ENCODE peak calls at places on chromosomes 6 and 20, in nine cellular contexts. T is heart right ventricle, H is head of caudate nucleus, R is mesothelial cell of epicardium, W is ecto neural progenitor cell, Z is sciatic nerve, C is HTR-8/SVneo, F is iPS DF 19.7, D is H9. J is an unnamed sample.
A peak's percentile ranks its signal among the peaks of the same experiment; 100 is the strongest.

GRCh38 chr20:40683221-40683893 is 5.7 kb downstream of the MAFB start:
- DNase-seq in T (no peak), H (no peak), R (peak; percentile 59), W (peak; percentile 66), Z (no peak), C (no peak), F (no peak), D (peak; percentile 47), J (no peak)

GRCh38 chr6:4812068-4812467 is 35.9 kb downstream of the CDYL start:
- DNase-seq in T (no peak), H (no peak), R (no peak), W (no peak), Z (no peak), C (no peak), F (no peak), D (no peak), J (no peak)

GRCh38 chr20:40686434-40686882 is 2.6 kb downstream of the MAFB start:
- DNase-seq in T (no peak), H (no peak), R (no peak), W (no peak), Z (no peak), C (no peak), F (no peak), D (no peak), J (peak; percentile 54)

GRCh38 chr6:87336367-87336766 is 7.3 kb upstream of the GJB7 start:
- DNase-seq in T (no peak), H (no peak), R (no peak), W (no peak), Z (no peak), C (no peak), F (no peak), D (no peak), J (no peak)

GRCh38 chr6:150723857-150724256 is 124.2 kb downstream of the PLEKHG1 start:
- DNase-seq in T (no peak), H (no peak), R (no peak), W (no peak), Z (no peak), C (no peak), F (no peak), D (no peak), J (no peak)

GRCh38 chr6:154302111-154302752 is 54.4 kb downstream of the IPCEF1 start:
- DNase-seq in T (no peak), H (no peak), R (no peak), W (no peak), Z (no peak), C (no peak), F (no peak), D (no peak), J (no peak)

GRCh38 chr6:44263357-44264100 is 1.8 kb downstream of the NFKBIE start:
- DNase-seq in T (no peak), H (no peak), R (no peak), W (no peak), Z (no peak), C (no peak), F (no peak), D (no peak), J (no peak)

GRCh38 chr20:31590717-31591225 is 14.3 kb upstream of the ID1 start:
- DNase-seq in T (no peak), H (no peak), R (no peak), W (no peak), Z (no peak), C (no peak), F (no peak), D (peak; percentile 75), J (no peak)

GRCh38 chr20:1320902-1321653 is 7.9 kb downstream of the SDCBP2 start:
- DNase-seq in T (no peak), H (no peak), R (no peak), W (no peak), Z (no peak), C (no peak), F (no peak), D (no peak), J (no peak)

GRCh38 chr6:143592335-143592734 is 80.8 kb upstream of the FUCA2 start:
- DNase-seq in T (no peak), H (no peak), R (no peak), W (no peak), Z (no peak), C (peak; percentile 15), F (peak; percentile 30), D (no peak), J (no peak)

GRCh38 chr6:160379464-160379863 is 31.3 kb downstream of the SLC22A3 start:
- DNase-seq in T (no peak), H (no peak), R (no peak), W (no peak), Z (no peak), C (no peak), F (no peak), D (no peak), J (no peak)

GRCh38 chr20:61113731-61114130 is 138.3 kb upstream of the CDH4 start:
- DNase-seq in T (no peak), H (no peak), R (no peak), W (no peak), Z (no peak), C (no peak), F (no peak), D (no peak), J (no peak)

J was measured in H1.